ENCODE peak calls at places on chromosomes 11 and 22, in six cellular contexts. I is DND-41; B is uterus; S is CD8-positive, alpha-beta memory T cell; F is mammary epithelial cell; G is CD4-positive, CD25-positive, alpha-beta regulatory T cell. P is an unnamed sample.

GRCh38 chr11:20355221-20356219 is 8.0 kb upstream of the HTATIP2 start:
- DNase-seq in I (peak; percentile 39), B (no peak), S (peak; percentile 52), F (peak; percentile 42), G (no peak), P (no peak)

GRCh38 chr22:37273126-37273845 is 9.0 kb upstream of the CYTH4 start:
- DNase-seq in I (no peak), B (no peak), S (no peak), F (peak; percentile 33), G (no peak), P (no peak)

GRCh38 chr11:35946766-35947165 is 2.9 kb downstream of the LDLRAD3 start:
- DNase-seq in I (no peak), B (no peak), S (no peak), F (no peak), G (no peak), P (no peak)

GRCh38 chr11:67563354-67564114 is 20.1 kb upstream of the GSTP1 start:
- DNase-seq in I (no peak), B (peak; percentile 90), S (no peak), F (peak; percentile 68), G (no peak), P (peak; percentile 38)

GRCh38 chr22:41943661-41944209 is 3.2 kb downstream of the CENPM start:
- DNase-seq in I (no peak), B (no peak), S (no peak), F (no peak), G (no peak), P (no peak)

GRCh38 chr11:8959546-8960166 is 4.6 kb downstream of the TMEM9B start:
- DNase-seq in I (peak; percentile 34), B (peak; percentile 54), S (no peak), F (peak; percentile 68), G (no peak), P (peak; percentile 60)

GRCh38 chr11:18775492-18776292 is 15.9 kb downstream of the PTPN5 start:
- DNase-seq in I (peak; percentile 49), B (no peak), S (peak; percentile 52), F (peak; percentile 31), G (peak; percentile 9), P (peak; percentile 52)

GRCh38 chr11:93784935-93785360 is 866 bp downstream of the MED17 start:
- DNase-seq in I (no peak), B (no peak), S (no peak), F (no peak), G (no peak), P (no peak)

GRCh38 chr11:25435197-25435596 is 896.7 kb upstream of the ANO3 start:
- DNase-seq in I (no peak), B (no peak), S (no peak), F (no peak), G (no peak), P (no peak)

GRCh38 chr11:64268687-64269379 is 15.6 kb downstream of the BAD start:
- DNase-seq in I (no peak), B (peak; percentile 79), S (peak; percentile 72), F (peak; percentile 62), G (no peak), P (peak; percentile 69)

GRCh38 chr11:5489571-5490357 is 1.3 kb downstream of the OR52D1 start:
- DNase-seq in I (no peak), B (no peak), S (no peak), F (no peak), G (no peak), P (no peak)

GRCh38 chr11:110376711-110377324 is 52.9 kb upstream of the FDX1 start:
- DNase-seq in I (peak; percentile 18), B (peak; percentile 79), S (no peak), F (peak; percentile 79), G (no peak), P (peak; percentile 51)

GRCh38 chr11:134976540-134976939 is 564.5 kb upstream of the B3GAT1 start:
- DNase-seq in I (no peak), B (no peak), S (no peak), F (no peak), G (no peak), P (no peak)

GRCh38 chr22:30004689-30005088 is 75.6 kb upstream of the HORMAD2 start:
- DNase-seq in I (no peak), B (no peak), S (no peak), F (no peak), G (no peak), P (no peak)

GRCh38 chr11:7555067-7555699 is 41.4 kb downstream of the PPFIBP2 start:
- DNase-seq in I (no peak), B (no peak), S (no peak), F (no peak), G (no peak), P (peak; percentile 64)

GRCh38 chr11:117703209-117703608 is 93.8 kb downstream of the DSCAML1 start:
- DNase-seq in I (no peak), B (no peak), S (no peak), F (no peak), G (no peak), P (no peak)

GRCh38 chr22:33405194-33405593 is 347.0 kb upstream of the SYN3 start:
- DNase-seq in I (no peak), B (no peak), S (no peak), F (no peak), G (no peak), P (peak; percentile 25)

GRCh38 chr11:100619484-100619883 is 67.6 kb upstream of the ARHGAP42 start:
- DNase-seq in I (no peak), B (no peak), S (no peak), F (peak; percentile 14), G (no peak), P (no peak)

GRCh38 chr11:36235750-36236149 is 53.5 kb downstream of the COMMD9 start:
- DNase-seq in I (no peak), B (no peak), S (no peak), F (no peak), G (no peak), P (no peak)

GRCh38 chr22:19719488-19720021 is 3.8 kb upstream of the GP1BB start:
- DNase-seq in I (no peak), B (no peak), S (no peak), F (no peak), G (no peak), P (peak; percentile 15)

GRCh38 chr22:38214248-38215056 is 12.7 kb downstream of the MAFF start:
- DNase-seq in I (peak; percentile 25), B (peak; percentile 62), S (peak; percentile 83), F (no peak), G (peak; percentile 64), P (peak; percentile 77)

GRCh38 chr11:2625183-2625582 is 74.6 kb downstream of the KCNQ1OT1 start:
- DNase-seq in I (no peak), B (no peak), S (no peak), F (no peak), G (no peak), P (no peak)

GRCh38 chr11:2630679-2631078 is 69.1 kb downstream of the KCNQ1OT1 start:
- DNase-seq in I (no peak), B (no peak), S (no peak), F (no peak), G (no peak), P (no peak)

GRCh38 chr11:2631161-2631560 is 68.6 kb downstream of the KCNQ1OT1 start:
- DNase-seq in I (no peak), B (no peak), S (no peak), F (no peak), G (no peak), P (no peak)
- H3K9me3 ChIP-seq in I (peaks cover 13% of the 10 kb centered on the region), B (peaks cover 28% of the 10 kb centered on the region), S (peaks cover 12% of the 10 kb centered on the region), F (peaks cover 4% of the 10 kb centered on the region), G (peaks cover 25% of the 10 kb centered on the region), P (peaks cover 80% of the 10 kb centered on the region)

GRCh38 chr11:88179141-88179540 is 3.9 kb upstream of the RAB38 start:
- DNase-seq in I (no peak), B (no peak), S (no peak), F (peak; percentile 99), G (no peak), P (no peak)

GRCh38 chr11:88175004-88175706 is at the start of gene RAB38:
- DNase-seq in I (no peak), B (peak; percentile 40), S (no peak), F (peak; percentile 80), G (no peak), P (peak; percentile 20)

GRCh38 chr11:88178211-88178610 is 3.0 kb upstream of the RAB38 start:
- DNase-seq in I (no peak), B (peak; percentile 27), S (no peak), F (no peak), G (no peak), P (no peak)

GRCh38 chr11:88174627-88175003 is 628 bp downstream of the RAB38 start:
- DNase-seq in I (no peak), B (peak; percentile 60), S (no peak), F (peak; percentile 93), G (no peak), P (peak; percentile 50)

GRCh38 chr11:88175707-88176066 is 444 bp upstream of the RAB38 start:
- DNase-seq in I (no peak), B (no peak), S (no peak), F (no peak), G (no peak), P (no peak)
- H3K4me3 ChIP-seq in I (no peak overlapping the region), B (peak overlapping the region; percentile 49), S (no peak overlapping the region), F (peak overlapping the region; percentile 34), G (no peak overlapping the region), P (peak overlapping the region; percentile 56)

GRCh38 chr11:133529807-133530500 is 2.3 kb downstream of the OPCML start:
- DNase-seq in I (no peak), B (no peak), S (no peak), F (no peak), G (no peak), P (no peak)
- H3K9me3 ChIP-seq in I (no peaks in the 10 kb centered on the region), B (no peaks in the 10 kb centered on the region), S (no peaks in the 10 kb centered on the region), F (peaks cover 7% of the 10 kb centered on the region), G (no peaks in the 10 kb centered on the region), P (no peaks in the 10 kb centered on the region)

GRCh38 chr11:88508558-88508807 is 170.9 kb upstream of the CTSC start:
- DNase-seq in I (no peak), B (no peak), S (no peak), F (no peak), G (no peak), P (no peak)
- H3K4me3 ChIP-seq in I (no peak overlapping the region), B (peak overlapping the region; percentile 28), S (no peak overlapping the region), F (no peak overlapping the region), G (no peak overlapping the region), P (peak overlapping the region; percentile 36)

DNA sequence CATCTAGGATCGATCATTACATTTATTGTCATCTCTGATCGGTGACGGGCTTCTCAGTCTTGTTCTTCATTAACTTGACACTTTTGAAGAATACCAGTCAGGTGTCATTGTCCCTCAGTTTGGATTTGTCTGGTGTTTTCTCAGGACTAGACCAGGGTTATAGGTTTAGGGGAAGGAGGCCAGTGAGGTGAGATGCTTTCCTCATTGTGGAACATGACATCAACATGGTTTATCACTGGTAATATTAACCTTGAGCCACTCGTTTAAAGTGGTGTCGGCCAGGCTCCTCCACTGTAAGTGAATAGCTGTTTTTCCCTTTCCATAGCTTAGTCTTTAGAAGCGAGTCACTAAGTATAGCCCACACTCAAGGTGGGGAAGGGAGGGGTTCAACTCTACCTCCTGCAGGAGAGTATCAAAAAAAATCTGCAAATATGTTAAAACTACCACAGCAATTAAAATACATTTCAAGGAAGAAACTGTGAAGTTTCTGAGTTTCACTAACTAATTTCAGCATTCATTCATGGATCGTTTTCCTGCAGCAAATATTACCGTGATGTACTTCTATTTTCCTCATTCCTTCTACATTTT is 42.0 kb downstream of the KCNQ1OT1 start:
- DNase-seq in I (no peak), B (no peak), S (no peak), F (no peak), G (no peak), P (no peak)
- H3K9me3 ChIP-seq in I (peaks cover 8% of the 10 kb centered on the region), B (peaks cover 9% of the 10 kb centered on the region), S (no peaks in the 10 kb centered on the region), F (peaks cover 26% of the 10 kb centered on the region), G (peaks cover 7% of the 10 kb centered on the region), P (no peaks in the 10 kb centered on the region)

GRCh38 chr11:45209480-45209879 is 63.0 kb downstream of the PRDM11 start:
- DNase-seq in I (no peak), B (no peak), S (no peak), F (no peak), G (no peak), P (no peak)
- H3K4me3 ChIP-seq in I (no peak overlapping the region), B (peak overlapping the region; percentile 15), S (no peak overlapping the region), F (no peak overlapping the region), G (no peak overlapping the region), P (no peak overlapping the region)

GRCh38 chr22:16654882-16655281 is 62.3 kb upstream of the CCT8L2 start:
- DNase-seq in I (no peak), B (no peak), S (no peak), F (no peak), G (no peak), P (no peak)
- H3K9me3 ChIP-seq in I (peaks cover 14% of the 10 kb centered on the region), B (no peaks in the 10 kb centered on the region), S (no peaks in the 10 kb centered on the region), F (peaks cover 13% of the 10 kb centered on the region), G (no peaks in the 10 kb centered on the region), P (peaks cover 15% of the 10 kb centered on the region)